ENCODE peak calls at places on chromosome 19, in ten cellular contexts. O, E, Z, N, T, P, G, V, S and B are unnamed samples. For H3K9me3, the result is how much of the 10 kb centered on the place peaks cover.

GRCh38 chr19:32646556-32646955 is 28.4 kb downstream of the ANKRD27 start:
- DNase-seq in P (no peak), V (no peak), N (no peak), O (no peak), E (no peak), S (no peak), Z (no peak), G (no peak), T (no peak), B (no peak)

GRCh38 chr19:31256601-31256990 is 92.6 kb downstream of the TSHZ3 start:
- DNase-seq in Z (no peak), O (no peak), T (no peak), G (no peak), N (no peak), V (no peak), S (no peak), E (no peak), P (no peak), B (no peak)

GRCh38 chr19:55165952-55166529 is 372 bp downstream of the DNAAF3 start:
- DNase-seq in N (peak), E (peak), T (peak), Z (peak), P (peak), V (no peak), S (peak), G (peak), O (no peak), B (no peak)

GRCh38 chr19:46192990-46193650 is 36.4 kb upstream of the IGFL1 start:
- DNase-seq in Z (peak), S (no peak), P (no peak), V (no peak), O (no peak), T (peak), G (peak), E (peak), N (no peak), B (no peak)

GRCh38 chr19:17402982-17403855 is 2.2 kb downstream of the BST2 start:
- DNase-seq in N (peak), G (no peak), V (no peak), O (no peak), E (peak), S (no peak), Z (no peak), T (no peak), P (peak), B (no peak)

GRCh38 chr19:30682576-30683536 is 310.7 kb downstream of the ZNF536 start:
- DNase-seq in E (peak), O (no peak), S (peak), T (peak), N (peak), P (peak), V (peak), G (peak), Z (peak), B (no peak)

GRCh38 chr19:12647490-12648071 is 19.0 kb downstream of the MAN2B1 start:
- DNase-seq in S (no peak), O (no peak), Z (peak), G (peak), T (no peak), N (peak), E (peak), V (peak), P (no peak), B (no peak)

GRCh38 chr19:1066748-1067340 is at the start of gene ARHGAP45:
- DNase-seq in V (peak), S (no peak), O (no peak), T (no peak), G (peak), E (peak), P (no peak), Z (no peak), N (no peak), B (no peak)

GRCh38 chr19:12750851-12751250 is 740 bp upstream of the BEST2 start:
- DNase-seq in O (no peak), N (no peak), P (no peak), T (peak), S (no peak), G (no peak), E (no peak), V (no peak), Z (no peak), B (no peak)

GRCh38 chr19:49014123-49014869 is 2.6 kb downstream of the LHB start:
- DNase-seq in T (peak), O (no peak), E (no peak), P (no peak), N (no peak), Z (no peak), S (no peak), V (no peak), G (no peak), B (no peak)

GRCh38 chr19:11587302-11587972 is 9.8 kb upstream of the ZNF627 start:
- DNase-seq in O (no peak), V (peak), S (peak), G (peak), P (peak), Z (peak), N (peak), T (peak), E (peak), B (no peak)

GRCh38 chr19:6551607-6552450 is 21.0 kb downstream of the TNFSF9 start:
- DNase-seq in S (no peak), N (no peak), T (no peak), V (peak), E (no peak), Z (no peak), G (peak), O (no peak), P (no peak), B (no peak)

GRCh38 chr19:3285647-3286176 is 61.3 kb downstream of the CELF5 start:
- DNase-seq in P (peak), N (no peak), T (no peak), V (peak), O (no peak), E (no peak), S (no peak), G (peak), Z (peak), B (no peak)

GRCh38 chr19:1655131-1655981 is 2.9 kb upstream of the TCF3 start:
- DNase-seq in Z (no peak), G (no peak), V (no peak), T (no peak), E (no peak), O (no peak), N (no peak), S (no peak), P (no peak), B (no peak)

GRCh38 chr19:18589380-18590272 is 1.0 kb downstream of the REX1BD start:
- DNase-seq in O (no peak), T (peak), E (peak), S (peak), N (peak), Z (peak), P (peak), V (peak), G (peak), B (no peak)

GRCh38 chr19:19107663-19108062 is 30.6 kb downstream of the TMEM161A start:
- DNase-seq in G (no peak), N (no peak), V (no peak), E (no peak), O (no peak), Z (no peak), T (no peak), S (no peak), P (no peak), B (no peak)

GRCh38 chr19:48812094-48812929 is 1.5 kb upstream of the BCAT2 start:
- DNase-seq in O (no peak), E (peak), S (peak), P (peak), Z (peak), T (peak), V (peak), G (peak), N (peak), B (peak)

GRCh38 chr19:38375748-38376147 is 1.4 kb downstream of the PSMD8 start:
- DNase-seq in P (no peak), Z (no peak), T (peak), O (no peak), E (peak), G (peak), N (no peak), S (no peak), V (no peak), B (no peak)

GRCh38 chr19:35224681-35225604 is 3.6 kb downstream of the FAM187B start:
- DNase-seq in G (no peak), N (no peak), Z (no peak), O (no peak), P (no peak), T (no peak), S (no peak), E (no peak), V (no peak), B (peak)

GRCh38 chr19:48573163-48573505 is 21.2 kb downstream of the SULT2B1 start:
- DNase-seq in P (peak), E (no peak), O (no peak), G (no peak), V (no peak), S (no peak), T (no peak), Z (no peak), N (no peak), B (no peak)

GRCh38 chr19:55624109-55625003 is at the start of gene ZNF784:
- DNase-seq in E (peak), V (peak), T (peak), Z (peak), S (peak), N (peak), O (peak), P (peak), G (peak), B (no peak)

GRCh38 chr19:792361-792885 is 4.8 kb upstream of the PTBP1 start:
- DNase-seq in O (no peak), T (no peak), E (no peak), P (no peak), N (no peak), Z (no peak), V (no peak), S (no peak), G (no peak), B (no peak)

GRCh38 chr19:7850429-7850819 is 20.4 kb downstream of the EVI5L start:
- DNase-seq in S (no peak), T (peak), P (no peak), V (no peak), E (peak), G (no peak), O (no peak), N (peak), Z (no peak), B (no peak)

GRCh38 chr19:30003862-30004261 is 61.8 kb downstream of the URI1 start:
- DNase-seq in T (no peak), S (no peak), V (no peak), E (no peak), N (no peak), O (no peak), P (no peak), Z (no peak), G (no peak), B (no peak)

GRCh38 chr19:46373573-46374359 is 26.9 kb downstream of the PPP5C start:
- DNase-seq in V (no peak), N (peak), Z (no peak), T (peak), S (peak), G (peak), O (peak), P (peak), E (peak), B (no peak)

GRCh38 chr19:22263121-22263520 is 23.1 kb upstream of the ZNF729 start:
- DNase-seq in T (no peak), E (no peak), G (no peak), Z (no peak), V (no peak), S (no peak), P (no peak), N (no peak), O (no peak), B (no peak)

GRCh38 chr19:22257916-22258315 is 28.3 kb upstream of the ZNF729 start:
- DNase-seq in O (no peak), S (no peak), G (no peak), E (no peak), Z (no peak), V (no peak), P (no peak), T (no peak), N (no peak), B (no peak)

GRCh38 chr19:22261596-22261995 is 24.6 kb upstream of the ZNF729 start:
- DNase-seq in N (no peak), G (no peak), O (no peak), P (no peak), E (no peak), S (no peak), T (no peak), Z (no peak), V (no peak), B (no peak)

GRCh38 chr19:22257381-22257780 is 28.9 kb upstream of the ZNF729 start:
- DNase-seq in V (no peak), N (no peak), S (no peak), O (no peak), T (no peak), Z (no peak), E (no peak), G (no peak), P (no peak), B (no peak)

GRCh38 chr19:22260499-22260898 is 25.7 kb upstream of the ZNF729 start:
- DNase-seq in E (no peak), T (no peak), O (no peak), N (no peak), Z (no peak), G (no peak), P (no peak), V (no peak), S (no peak), B (no peak)
- H3K9me3 ChIP-seq in E (under half), T (under half), O (under half), N (under half), Z (under half), G (under half), P (under half), V (under half), S (under half), B (under half)

GRCh38 chr19:21151460-21151859 is 9.6 kb downstream of the ZNF431 start:
- DNase-seq in S (no peak), Z (no peak), T (no peak), O (no peak), E (no peak), G (no peak), V (no peak), N (no peak), P (no peak), B (no peak)
- H3K9me3 ChIP-seq in S (under half), Z (under half), T (under half), O (under half), E (under half), G (under half), V (under half), N (under half), P (under half), B (under half)

GRCh38 chr19:50252887-50253268 is 49.5 kb downstream of the MYH14 start:
- DNase-seq in P (no peak), E (no peak), T (no peak), O (no peak), N (no peak), S (no peak), G (no peak), V (no peak), Z (no peak), B (no peak)
- H3K9me3 ChIP-seq in P (under half), E (under half), T (under half), O (under half), N (under half), S (under half), G (under half), V (under half), Z (under half), B (under half)

GRCh38 chr19:24127601-24128000 is 40.6 kb downstream of the ZNF254 start:
- DNase-seq in E (no peak), O (no peak), T (no peak), V (no peak), N (no peak), G (no peak), S (no peak), P (no peak), Z (no peak), B (no peak)
- H3K9me3 ChIP-seq in E (under half), O (under half), T (under half), V (under half), N (under half), G (half or more), S (half or more), P (under half), Z (under half), B (half or more)

GRCh38 chr19:51542699-51543098 is 11.2 kb upstream of the SIGLEC6 start:
- DNase-seq in V (no peak), Z (no peak), G (no peak), S (no peak), O (no peak), P (no peak), T (no peak), N (no peak), E (no peak), B (no peak)

GRCh38 chr19:51546107-51546649 is 14.7 kb upstream of the SIGLEC6 start:
- DNase-seq in E (no peak), T (no peak), P (no peak), O (no peak), N (no peak), S (no peak), V (no peak), G (no peak), Z (no peak), B (no peak)

GRCh38 chr19:51541458-51542357 is 10.2 kb upstream of the SIGLEC6 start:
- DNase-seq in P (no peak), S (no peak), G (no peak), T (no peak), N (no peak), O (no peak), E (no peak), V (no peak), Z (no peak), B (no peak)

GRCh38 chr19:51546650-51547396 is 15.4 kb upstream of the SIGLEC6 start:
- DNase-seq in E (no peak), T (peak), V (no peak), Z (no peak), G (no peak), O (no peak), P (no peak), N (no peak), S (no peak), B (no peak)

GRCh38 chr19:51544038-51544437 is 12.6 kb upstream of the SIGLEC6 start:
- DNase-seq in O (no peak), E (no peak), T (no peak), Z (no peak), V (no peak), S (no peak), G (no peak), N (no peak), P (no peak), B (no peak)
- H3K9me3 ChIP-seq in O (under half), E (under half), T (under half), Z (under half), V (under half), S (under half), G (under half), N (under half), P (under half), B (under half)

GRCh38 chr19:44451687-44452086 is 3.4 kb upstream of the ZNF229 start:
- DNase-seq in Z (no peak), P (no peak), E (no peak), O (no peak), V (no peak), N (no peak), S (no peak), T (no peak), G (no peak), B (no peak)
- H3K9me3 ChIP-seq in Z (under half), P (under half), E (under half), O (under half), V (under half), N (under half), S (under half), T (under half), G (under half), B (under half)

DNA sequence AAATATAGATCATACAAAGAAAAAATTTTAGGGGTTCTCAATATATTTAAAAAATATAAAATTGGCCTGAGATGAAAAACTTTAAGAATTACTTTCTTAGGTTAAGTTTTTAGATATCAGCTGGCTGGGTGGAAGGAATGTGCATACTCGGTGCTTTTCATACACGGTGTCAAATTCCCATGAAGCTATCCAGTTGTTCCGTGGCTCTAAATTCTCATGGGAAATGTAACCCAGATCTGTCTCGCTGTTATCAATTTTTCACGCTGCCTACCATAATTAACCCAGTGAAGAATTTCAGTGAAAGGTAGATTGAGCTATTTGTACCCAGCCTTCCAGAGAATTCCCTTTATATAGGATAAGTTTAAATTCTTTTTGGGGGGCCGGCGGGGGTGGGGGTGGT is 11.6 kb upstream of the ZNF835 start:
- DNase-seq in S (no peak), N (no peak), O (no peak), V (no peak), T (no peak), G (no peak), Z (no peak), P (no peak), E (no peak), B (no peak)
- H3K9me3 ChIP-seq in S (under half), N (under half), O (under half), V (under half), T (under half), G (under half), Z (under half), P (under half), E (under half), B (under half)

GRCh38 chr19:57615346-57615745 is 1.3 kb downstream of the ZNF134 start:
- DNase-seq in Z (no peak), T (no peak), G (no peak), O (no peak), P (no peak), E (no peak), N (no peak), S (no peak), V (no peak), B (no peak)
- H3K9me3 ChIP-seq in Z (under half), T (half or more), G (half or more), O (under half), P (half or more), E (under half), N (half or more), S (half or more), V (half or more), B (half or more)

GRCh38 chr19:4591296-4591695 is 31.8 kb upstream of the SEMA6B start:
- DNase-seq in N (no peak), S (no peak), O (no peak), P (no peak), V (no peak), Z (no peak), G (no peak), T (no peak), E (no peak), B (no peak)
- H3K9me3 ChIP-seq in N (under half), S (under half), O (under half), P (under half), V (under half), Z (under half), G (under half), T (under half), E (under half), B (under half)

GRCh38 chr19:15671237-15671636 is 1.6 kb upstream of the CYP4F12 start:
- DNase-seq in P (no peak), Z (no peak), O (no peak), N (no peak), T (no peak), E (no peak), G (no peak), S (no peak), V (no peak), B (no peak)

GRCh38 chr19:15669440-15669839 is 3.4 kb upstream of the CYP4F12 start:
- DNase-seq in G (no peak), S (no peak), N (no peak), P (no peak), V (no peak), T (no peak), Z (no peak), O (no peak), E (no peak), B (no peak)

GRCh38 chr19:15666186-15666585 is 6.7 kb upstream of the CYP4F12 start:
- DNase-seq in E (no peak), G (no peak), S (no peak), T (no peak), P (no peak), V (no peak), O (no peak), N (no peak), Z (no peak), B (peak)

GRCh38 chr19:15663245-15663644 is 9.6 kb upstream of the CYP4F12 start:
- DNase-seq in E (no peak), V (no peak), P (no peak), N (no peak), O (no peak), Z (no peak), T (no peak), G (no peak), S (no peak), B (no peak)

DNA sequence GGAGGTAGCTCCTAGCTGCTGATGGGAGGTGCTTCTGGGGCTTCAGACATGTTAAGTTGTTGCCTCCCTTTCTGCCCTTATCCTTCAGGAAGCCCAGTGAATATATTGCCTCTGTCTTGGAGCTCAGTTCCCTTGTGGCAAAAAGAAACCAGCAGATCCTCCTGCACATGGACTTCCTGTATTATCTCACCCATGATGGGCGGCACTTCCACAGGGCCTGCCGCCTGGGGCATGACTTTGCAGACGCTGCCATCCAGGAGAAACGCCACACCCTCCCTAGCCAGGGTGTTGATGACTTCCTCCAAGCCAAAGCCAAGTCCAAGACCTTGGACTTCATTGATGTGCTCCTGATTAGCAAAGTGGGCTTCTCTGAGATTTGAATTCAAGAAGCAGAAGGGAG is 6.0 kb upstream of the CYP4F12 start:
- DNase-seq in N (no peak), S (no peak), O (no peak), T (no peak), V (no peak), E (no peak), G (no peak), P (no peak), Z (no peak), B (no peak)
- H3K9me3 ChIP-seq in N (under half), S (under half), O (under half), T (under half), V (under half), E (under half), G (under half), P (under half), Z (under half), B (under half)